ENCODE peak calls at places on chromosomes 13 and 19, in five cellular contexts. P, J, E, F and L are unnamed samples.

GRCh38 chr19:1157931-1158884 is 15.9 kb downstream of the SBNO2 start:
- DNase-seq in P (no peak), J (no peak), E (no peak), F (no peak), L (no peak)

GRCh38 chr19:5032101-5032967 is 63.4 kb downstream of the KDM4B start:
- DNase-seq in P (peak; percentile 34), J (no peak), E (no peak), F (no peak), L (no peak)

GRCh38 chr19:42316223-42317211 is 3.4 kb downstream of the TMEM145 start:
- DNase-seq in P (no peak), J (no peak), E (no peak), F (no peak), L (peak; percentile 46)

GRCh38 chr13:113120300-113121182 is 2.1 kb upstream of the F10 start:
- DNase-seq in P (no peak), J (no peak), E (peak; percentile 6), F (no peak), L (no peak)

GRCh38 chr13:114077938-114078335 is 54.5 kb downstream of the RASA3 start:
- DNase-seq in P (peak; percentile 34), J (no peak), E (no peak), F (no peak), L (no peak)

GRCh38 chr13:48662226-48662625 is 8.5 kb downstream of the CYSLTR2 start:
- DNase-seq in P (no peak), J (no peak), E (no peak), F (no peak), L (no peak)

GRCh38 chr19:46984077-46985010 is 35.3 kb upstream of the NPAS1 start:
- DNase-seq in P (no peak), J (no peak), E (no peak), F (no peak), L (peak; percentile 90)

GRCh38 chr19:38492147-38492813 is 58.8 kb downstream of the RYR1 start:
- DNase-seq in P (no peak), J (no peak), E (no peak), F (no peak), L (no peak)

GRCh38 chr13:71374471-71375041 is 492.4 kb downstream of the DACH1 start:
- DNase-seq in P (no peak), J (no peak), E (no peak), F (no peak), L (no peak)

GRCh38 chr19:56091751-56092546 is 29.1 kb downstream of the ZNF787 start:
- DNase-seq in P (no peak), J (no peak), E (no peak), F (no peak), L (no peak)

GRCh38 chr19:50921391-50922315 is 10.5 kb upstream of the KLK4 start:
- DNase-seq in P (no peak), J (no peak), E (no peak), F (no peak), L (no peak)

GRCh38 chr13:87094646-87095045 is 576.5 kb upstream of the SLITRK5 start:
- DNase-seq in P (no peak), J (no peak), E (no peak), F (no peak), L (no peak)

GRCh38 chr13:41544824-41545707 is 87.7 kb downstream of the RGCC start:
- DNase-seq in P (no peak), J (no peak), E (no peak), F (no peak), L (no peak)

GRCh38 chr19:50835103-50835784 is 1.9 kb upstream of the KLK15 start:
- DNase-seq in P (no peak), J (no peak), E (no peak), F (no peak), L (no peak)

GRCh38 chr13:40762849-40763248 is 8.1 kb downstream of the MRPS31 start:
- DNase-seq in P (no peak), J (no peak), E (no peak), F (no peak), L (no peak)